ENCODE peak calls at places on chromosomes 7 and 10, in ten cellular contexts. M is CD4-positive, alpha-beta T cell; A is cardiac muscle cell; K is hypothalamus; O is left ventricle myocardium superior; T is fibroblast of lung; Q is NCI-H1092; J is CMK; E is NCI-H446 treated with DMSO at 0.1 percent for 48 hours; R is activated T-cell treated with anti-CD3 and anti-CD28 coated beads for 1 hour. W is an unnamed sample.

GRCh38 chr10:49382826-49383225 is 13.1 kb downstream of the DRGX start:
- DNase-seq in M (no peak), E (no peak), A (no peak), T (no peak), Q (no peak), K (no peak), O (no peak), J (no peak), R (no peak), W (no peak)

GRCh38 chr7:22937946-22938345 is 76.0 kb downstream of the HYCC1 start:
- DNase-seq in R (no peak), J (no peak), M (no peak), K (no peak), O (no peak), Q (no peak), E (no peak), T (no peak), A (no peak), W (no peak)

GRCh38 chr7:151566897-151567320 is 47.2 kb upstream of the RHEB start:
- DNase-seq in Q (no peak), A (peak), R (no peak), M (no peak), T (peak), E (no peak), O (peak), J (no peak), K (no peak), W (no peak)

GRCh38 chr10:28284126-28284525 is 18.7 kb downstream of the MPP7 start:
- DNase-seq in Q (no peak), O (no peak), E (no peak), T (no peak), A (no peak), R (no peak), M (no peak), K (no peak), J (no peak), W (no peak)

GRCh38 chr7:135714534-135715009 is 13.4 kb downstream of the SLC13A4 start:
- DNase-seq in A (peak), R (no peak), Q (no peak), M (no peak), O (no peak), E (no peak), K (no peak), T (peak), J (no peak), W (no peak)

GRCh38 chr7:99422625-99423024 is 13.9 kb downstream of the BUD31 start:
- DNase-seq in A (no peak), M (no peak), T (no peak), R (no peak), Q (no peak), E (no peak), K (no peak), O (no peak), J (no peak), W (no peak)

GRCh38 chr10:101244321-101245050 is 15.2 kb upstream of the LBX1 start:
- DNase-seq in R (no peak), K (no peak), T (peak), Q (no peak), J (no peak), O (no peak), M (no peak), A (peak), E (peak), W (no peak)

GRCh38 chr10:107054469-107055156 is 109.9 kb downstream of the SORCS1 start:
- DNase-seq in M (no peak), J (no peak), Q (no peak), K (no peak), O (no peak), R (no peak), E (no peak), T (no peak), A (no peak), W (no peak)

W was measured in sciatic nerve.